ENCODE peak calls at places on chromosomes 11 and 22, in six cellular contexts. H, Y, C, W, B and T are unnamed samples.

GRCh38 chr22:45341503-45341902 is 31.8 kb downstream of the FAM118A start:
- DNase-seq in H (peak), Y (peak), C (no peak), W (no peak), B (no peak), T (no peak)

GRCh38 chr11:68780829-68781228 is 29.5 kb upstream of the TESMIN start:
- DNase-seq in H (peak), Y (no peak), C (peak), W (no peak), B (no peak), T (peak)

GRCh38 chr11:68925613-68926012 is 21.9 kb downstream of the IGHMBP2 start:
- DNase-seq in H (no peak), Y (no peak), C (no peak), W (no peak), B (no peak), T (no peak)

GRCh38 chr11:45859661-45860140 is 12.4 kb downstream of the CRY2 start:
- DNase-seq in H (peak), Y (no peak), C (no peak), W (no peak), B (no peak), T (peak)

GRCh38 chr22:48953830-48954229 is 873.8 kb downstream of the BRD1 start:
- DNase-seq in H (no peak), Y (no peak), C (no peak), W (no peak), B (no peak), T (peak)

GRCh38 chr11:69430566-69430965 is 50.9 kb upstream of the LINC01488 start:
- DNase-seq in H (no peak), Y (no peak), C (no peak), W (no peak), B (no peak), T (no peak)

GRCh38 chr11:84588131-84588829 is 1038.9 kb downstream of the DLG2 start:
- DNase-seq in H (no peak), Y (no peak), C (no peak), W (no peak), B (no peak), T (peak)

GRCh38 chr11:2482745-2483144 is 37.9 kb downstream of the KCNQ1 start:
- DNase-seq in H (no peak), Y (no peak), C (no peak), W (no peak), B (no peak), T (no peak)

GRCh38 chr11:47060807-47061206 is 115.9 kb downstream of the ARFGAP2 start:
- DNase-seq in H (no peak), Y (no peak), C (no peak), W (no peak), B (no peak), T (no peak)

GRCh38 chr22:48898524-48899377 is 928.9 kb downstream of the BRD1 start:
- DNase-seq in H (no peak), Y (no peak), C (no peak), W (no peak), B (no peak), T (peak)

GRCh38 chr11:123233280-123233977 is 38.4 kb upstream of the CLMP start:
- DNase-seq in H (no peak), Y (no peak), C (no peak), W (no peak), B (no peak), T (no peak)

GRCh38 chr22:29625090-29625825 is 21.8 kb downstream of the NF2 start:
- DNase-seq in H (no peak), Y (no peak), C (peak), W (no peak), B (peak), T (peak)

GRCh38 chr11:134332189-134332631 is 422 bp downstream of the GLB1L2 start:
- DNase-seq in H (no peak), Y (no peak), C (peak), W (no peak), B (peak), T (peak)

GRCh38 chr11:113204280-113204679 is 110.1 kb upstream of the TTC12 start:
- DNase-seq in H (no peak), Y (no peak), C (no peak), W (no peak), B (no peak), T (no peak)

GRCh38 chr11:27213232-27213660 is 149.8 kb downstream of the CCDC34 start:
- DNase-seq in H (peak), Y (no peak), C (no peak), W (no peak), B (no peak), T (peak)

GRCh38 chr11:68756171-68756766 is 4.9 kb upstream of the TESMIN start:
- DNase-seq in H (no peak), Y (no peak), C (no peak), W (no peak), B (no peak), T (no peak)

GRCh38 chr11:19432370-19433163 is 191.8 kb upstream of the E2F8 start:
- DNase-seq in H (no peak), Y (no peak), C (no peak), W (no peak), B (no peak), T (no peak)

GRCh38 chr11:133636686-133637085 is 104.4 kb upstream of the OPCML start:
- DNase-seq in H (no peak), Y (no peak), C (no peak), W (no peak), B (no peak), T (no peak)

GRCh38 chr11:12744831-12745502 is 70.7 kb downstream of the TEAD1 start:
- DNase-seq in H (peak), Y (no peak), C (no peak), W (no peak), B (no peak), T (no peak)

GRCh38 chr11:117462183-117462574 is 134.5 kb downstream of the CEP164 start:
- DNase-seq in H (no peak), Y (no peak), C (no peak), W (no peak), B (no peak), T (no peak)

GRCh38 chr11:22078063-22078462 is 114.8 kb upstream of the ANO5 start:
- DNase-seq in H (no peak), Y (no peak), C (no peak), W (no peak), B (no peak), T (no peak)

GRCh38 chr11:131253885-131254204 is 116.6 kb upstream of the NTM start:
- DNase-seq in H (no peak), Y (no peak), C (no peak), W (no peak), B (no peak), T (no peak)

GRCh38 chr11:91220476-91221202 is 997.8 kb upstream of the CHORDC1 start:
- DNase-seq in H (no peak), Y (no peak), C (no peak), W (no peak), B (no peak), T (no peak)

GRCh38 chr11:456533-456932 is 6.5 kb downstream of the PTDSS2 start:
- DNase-seq in H (no peak), Y (peak), C (no peak), W (no peak), B (no peak), T (no peak)

GRCh38 chr11:43576834-43577521 is 103.6 kb upstream of the HSD17B12 start:
- DNase-seq in H (peak), Y (peak), C (peak), W (no peak), B (no peak), T (peak)

GRCh38 chr22:50583294-50583865 is 731 bp upstream of the CHKB start:
- DNase-seq in H (no peak), Y (no peak), C (no peak), W (no peak), B (no peak), T (no peak)

GRCh38 chr11:83724704-83725114 is 438.5 kb upstream of the CCDC90B start:
- DNase-seq in H (peak), Y (no peak), C (peak), W (peak), B (no peak), T (no peak)

GRCh38 chr11:96338910-96339703 is 3.9 kb downstream of the MAML2 start:
- DNase-seq in H (peak), Y (peak), C (no peak), W (no peak), B (no peak), T (peak)

GRCh38 chr11:74634537-74634936 is 42.2 kb downstream of the POLD3 start:
- DNase-seq in H (no peak), Y (no peak), C (no peak), W (no peak), B (no peak), T (peak)

GRCh38 chr22:45912910-45913309 is 64.1 kb downstream of the WNT7B start:
- DNase-seq in H (no peak), Y (no peak), C (no peak), W (no peak), B (no peak), T (no peak)

GRCh38 chr11:110000045-110000502 is 93.1 kb upstream of the ZC3H12C start:
- DNase-seq in H (peak), Y (no peak), C (no peak), W (no peak), B (no peak), T (no peak)

GRCh38 chr11:103591554-103591953 is 444.9 kb upstream of the DDI1 start:
- DNase-seq in H (no peak), Y (no peak), C (no peak), W (no peak), B (no peak), T (no peak)

GRCh38 chr11:69661413-69661715 is 13.8 kb downstream of the LTO1 start:
- DNase-seq in H (no peak), Y (no peak), C (no peak), W (no peak), B (no peak), T (no peak)

GRCh38 chr11:120400564-120401364 is 64.6 kb downstream of the ARHGEF12 start:
- DNase-seq in H (peak), Y (no peak), C (no peak), W (no peak), B (no peak), T (peak)

GRCh38 chr11:17921620-17922473 is 91.0 kb downstream of the SERGEF start:
- DNase-seq in H (no peak), Y (no peak), C (no peak), W (peak), B (no peak), T (no peak)

GRCh38 chr11:5809905-5810792 is 1.4 kb downstream of the OR52N2 start:
- DNase-seq in H (no peak), Y (no peak), C (peak), W (no peak), B (no peak), T (no peak)

GRCh38 chr22:49427341-49427740 is 400.3 kb downstream of the BRD1 start:
- DNase-seq in H (no peak), Y (no peak), C (no peak), W (no peak), B (no peak), T (no peak)

GRCh38 chr11:65844231-65844872 is 10.6 kb downstream of the SNX32 start:
- DNase-seq in H (no peak), Y (no peak), C (no peak), W (no peak), B (no peak), T (peak)

GRCh38 chr11:61378713-61379313 is 13.6 kb upstream of the TMEM216 start:
- DNase-seq in H (no peak), Y (no peak), C (no peak), W (no peak), B (no peak), T (no peak)